ENCODE peak calls at places on chromosome 15, in six cellular contexts. One of them, this sample, is unnamed.

GRCh38 chr15:67573194-67573593 is 30.7 kb downstream of the MAP2K5 start:
- DNase-seq in aorta: no peak
- DNase-seq in choroid plexus epithelial cell: no peak
- DNase-seq in heart right ventricle: no peak
- DNase-seq in WERI-Rb-1: no peak
- DNase-seq in cardiac fibroblast: no peak
- DNase-seq in this sample: no peak

GRCh38 chr15:89780601-89781000 is 4.5 kb downstream of the MESP2 start:
- DNase-seq in choroid plexus epithelial cell: no peak
- DNase-seq in WERI-Rb-1: no peak
- DNase-seq in cardiac fibroblast: no peak
- DNase-seq in heart right ventricle: no peak
- DNase-seq in aorta: no peak
- DNase-seq in this sample: peak; percentile 56

GRCh38 chr15:89356634-89357298 is 22.1 kb upstream of the POLG start:
- DNase-seq in cardiac fibroblast: no peak
- DNase-seq in heart right ventricle: no peak
- DNase-seq in aorta: peak; percentile 35
- DNase-seq in WERI-Rb-1: peak; percentile 48
- DNase-seq in choroid plexus epithelial cell: peak; percentile 16
- DNase-seq in this sample: peak; percentile 93

GRCh38 chr15:58554758-58555157 is 123.0 kb downstream of the LIPC start:
- DNase-seq in cardiac fibroblast: no peak
- DNase-seq in WERI-Rb-1: no peak
- DNase-seq in choroid plexus epithelial cell: no peak
- DNase-seq in heart right ventricle: no peak
- DNase-seq in aorta: peak; percentile 62
- DNase-seq in this sample: no peak

GRCh38 chr15:81106560-81106959 is 27.5 kb upstream of the CFAP161 start:
- DNase-seq in choroid plexus epithelial cell: peak; percentile 89
- DNase-seq in WERI-Rb-1: peak; percentile 49
- DNase-seq in heart right ventricle: peak; percentile 47
- DNase-seq in cardiac fibroblast: peak; percentile 83
- DNase-seq in aorta: no peak
- DNase-seq in this sample: peak; percentile 92

GRCh38 chr15:52251144-52251860 is 44.3 kb downstream of the MYO5C start:
- DNase-seq in choroid plexus epithelial cell: no peak
- DNase-seq in aorta: no peak
- DNase-seq in cardiac fibroblast: no peak
- DNase-seq in heart right ventricle: no peak
- DNase-seq in WERI-Rb-1: no peak
- DNase-seq in this sample: no peak

GRCh38 chr15:69955240-69955894 is 142.3 kb downstream of the TLE3 start:
- DNase-seq in heart right ventricle: no peak
- DNase-seq in aorta: no peak
- DNase-seq in WERI-Rb-1: no peak
- DNase-seq in choroid plexus epithelial cell: no peak
- DNase-seq in cardiac fibroblast: no peak
- DNase-seq in this sample: no peak

GRCh38 chr15:51380999-51381806 is 39.7 kb downstream of the GLDN start:
- DNase-seq in choroid plexus epithelial cell: peak; percentile 89
- DNase-seq in heart right ventricle: peak; percentile 67
- DNase-seq in WERI-Rb-1: peak; percentile 73
- DNase-seq in cardiac fibroblast: peak; percentile 88
- DNase-seq in aorta: no peak
- DNase-seq in this sample: peak; percentile 92

GRCh38 chr15:25565470-25566264 is 126.8 kb upstream of the UBE3A start:
- DNase-seq in heart right ventricle: peak; percentile 30
- DNase-seq in aorta: no peak
- DNase-seq in WERI-Rb-1: no peak
- DNase-seq in cardiac fibroblast: no peak
- DNase-seq in choroid plexus epithelial cell: no peak
- DNase-seq in this sample: no peak

GRCh38 chr15:40150163-40150925 is 10.5 kb upstream of the BUB1B start:
- DNase-seq in WERI-Rb-1: no peak
- DNase-seq in choroid plexus epithelial cell: peak; percentile 32
- DNase-seq in aorta: no peak
- DNase-seq in cardiac fibroblast: peak; percentile 63
- DNase-seq in heart right ventricle: no peak
- DNase-seq in this sample: no peak

GRCh38 chr15:43249699-43250203 is 17.0 kb downstream of the TGM5 start:
- DNase-seq in choroid plexus epithelial cell: peak; percentile 96
- DNase-seq in aorta: no peak
- DNase-seq in WERI-Rb-1: no peak
- DNase-seq in cardiac fibroblast: peak; percentile 52
- DNase-seq in heart right ventricle: no peak
- DNase-seq in this sample: peak; percentile 96

GRCh38 chr15:42101861-42102260 is 7.5 kb upstream of the PLA2G4D start:
- DNase-seq in choroid plexus epithelial cell: peak; percentile 16
- DNase-seq in WERI-Rb-1: no peak
- DNase-seq in aorta: no peak
- DNase-seq in cardiac fibroblast: no peak
- DNase-seq in heart right ventricle: no peak
- DNase-seq in this sample: no peak

GRCh38 chr15:99644913-99645549 is 79.2 kb downstream of the MEF2A start:
- DNase-seq in WERI-Rb-1: no peak
- DNase-seq in choroid plexus epithelial cell: no peak
- DNase-seq in heart right ventricle: no peak
- DNase-seq in aorta: no peak
- DNase-seq in cardiac fibroblast: peak; percentile 10
- DNase-seq in this sample: no peak

GRCh38 chr15:41486286-41486685 is 7.4 kb upstream of the ITPKA start:
- DNase-seq in WERI-Rb-1: no peak
- DNase-seq in choroid plexus epithelial cell: no peak
- DNase-seq in cardiac fibroblast: no peak
- DNase-seq in heart right ventricle: no peak
- DNase-seq in aorta: no peak
- DNase-seq in this sample: peak; percentile 31

GRCh38 chr15:79212589-79213139 is 69.9 kb upstream of the ANKRD34C start:
- DNase-seq in cardiac fibroblast: no peak
- DNase-seq in choroid plexus epithelial cell: no peak
- DNase-seq in aorta: no peak
- DNase-seq in heart right ventricle: no peak
- DNase-seq in WERI-Rb-1: no peak
- DNase-seq in this sample: no peak

GRCh38 chr15:70795311-70795665 is 31.9 kb upstream of the UACA start:
- DNase-seq in choroid plexus epithelial cell: peak; percentile 96
- DNase-seq in aorta: no peak
- DNase-seq in heart right ventricle: no peak
- DNase-seq in WERI-Rb-1: no peak
- DNase-seq in cardiac fibroblast: peak; percentile 88
- DNase-seq in this sample: peak; percentile 87

DNA sequence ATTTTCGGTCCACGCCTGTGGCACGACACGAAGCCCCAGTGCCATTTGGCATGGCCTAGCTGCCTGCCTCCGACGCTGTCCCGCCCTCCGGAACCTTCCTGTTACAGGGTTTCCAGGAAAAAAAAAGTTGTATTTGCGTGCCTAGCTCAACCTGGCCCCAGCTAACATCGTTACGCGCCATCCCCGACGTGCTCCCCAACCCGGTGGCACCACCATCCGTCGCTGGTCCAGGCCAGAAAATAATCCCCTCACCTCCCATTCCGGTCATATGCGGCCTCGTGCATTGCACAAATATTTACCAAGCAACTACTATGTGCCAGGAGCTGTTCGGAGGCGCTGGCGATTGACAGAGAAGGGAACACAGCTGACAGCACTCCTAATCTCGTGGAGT is 1.4 kb upstream of the CYP1A1 start:
- DNase-seq in aorta: no peak
- DNase-seq in heart right ventricle: no peak
- DNase-seq in choroid plexus epithelial cell: no peak
- DNase-seq in cardiac fibroblast: no peak
- DNase-seq in WERI-Rb-1: no peak
- DNase-seq in this sample: peak; percentile 78
- H3K4me3 ChIP-seq in aorta: peak overlapping the region; percentile 66
- H3K4me3 ChIP-seq in heart right ventricle: peak overlapping the region; percentile 42
- H3K4me3 ChIP-seq in choroid plexus epithelial cell: peak overlapping the region; percentile 47
- H3K4me3 ChIP-seq in cardiac fibroblast: peak overlapping the region; percentile 28
- H3K4me3 ChIP-seq in WERI-Rb-1: peak overlapping the region; percentile 69
- H3K4me3 ChIP-seq in this sample: peak overlapping the region; percentile 65

DNA sequence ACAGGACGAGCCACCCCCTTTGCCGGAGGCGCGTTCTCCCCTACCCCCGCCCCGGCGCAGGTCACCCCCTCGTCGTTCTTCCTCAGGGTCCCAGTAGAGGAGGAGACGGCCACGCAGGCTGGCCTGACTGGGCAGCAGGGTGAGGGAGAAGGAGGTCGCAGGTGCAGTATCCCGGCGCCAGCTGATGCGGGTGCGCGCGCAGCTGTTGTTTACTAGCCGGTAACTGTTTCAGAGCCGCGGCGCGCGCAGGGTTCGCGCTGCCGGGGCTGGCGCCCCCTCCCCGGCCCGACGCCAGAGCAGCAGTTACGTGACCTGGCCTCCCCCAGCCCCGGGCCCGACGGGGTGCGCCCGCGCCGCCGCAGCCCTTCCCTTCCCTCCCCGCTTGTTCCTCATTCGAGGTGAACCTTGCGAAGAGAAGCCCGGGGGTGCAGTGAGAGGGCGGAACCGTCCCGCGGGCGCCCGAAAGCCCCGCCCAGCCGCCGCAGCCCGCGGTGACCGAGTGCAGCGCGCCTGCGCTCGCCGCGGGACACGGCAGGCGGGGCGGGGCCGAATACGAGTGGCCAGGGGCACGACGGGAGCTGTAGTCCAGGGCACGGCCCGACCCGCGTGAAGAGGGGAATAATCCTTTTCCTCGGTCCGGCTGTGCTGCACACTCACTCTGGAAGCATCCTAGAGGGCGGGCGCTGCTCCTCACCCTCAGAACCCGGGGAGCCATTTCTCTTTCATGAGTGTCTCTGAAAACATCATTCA is at the start of gene SLC12A6:
- DNase-seq in aorta: peak; percentile 97
- DNase-seq in choroid plexus epithelial cell: peak; percentile 92
- DNase-seq in cardiac fibroblast: peak; percentile 91
- DNase-seq in heart right ventricle: peak; percentile 89
- DNase-seq in WERI-Rb-1: peak; percentile 95
- DNase-seq in this sample: peak; percentile 98
- H3K4me3 ChIP-seq in aorta: peak within 1 kb of the TSS; percentile 84
- H3K4me3 ChIP-seq in choroid plexus epithelial cell: peak within 1 kb of the TSS; percentile 94
- H3K4me3 ChIP-seq in cardiac fibroblast: peak within 1 kb of the TSS; percentile 95
- H3K4me3 ChIP-seq in heart right ventricle: peak within 1 kb of the TSS; percentile 94
- H3K4me3 ChIP-seq in WERI-Rb-1: peak within 1 kb of the TSS; percentile 75
- H3K4me3 ChIP-seq in this sample: peak within 1 kb of the TSS; percentile 99

GRCh38 chr15:61415617-61416120 is 186.6 kb upstream of the RORA start:
- DNase-seq in choroid plexus epithelial cell: no peak
- DNase-seq in heart right ventricle: no peak
- DNase-seq in WERI-Rb-1: no peak
- DNase-seq in aorta: no peak
- DNase-seq in cardiac fibroblast: no peak
- DNase-seq in this sample: no peak

GRCh38 chr15:61410656-61411055 is 181.6 kb upstream of the RORA start:
- DNase-seq in heart right ventricle: no peak
- DNase-seq in choroid plexus epithelial cell: no peak
- DNase-seq in cardiac fibroblast: no peak
- DNase-seq in WERI-Rb-1: no peak
- DNase-seq in aorta: no peak
- DNase-seq in this sample: no peak

DNA sequence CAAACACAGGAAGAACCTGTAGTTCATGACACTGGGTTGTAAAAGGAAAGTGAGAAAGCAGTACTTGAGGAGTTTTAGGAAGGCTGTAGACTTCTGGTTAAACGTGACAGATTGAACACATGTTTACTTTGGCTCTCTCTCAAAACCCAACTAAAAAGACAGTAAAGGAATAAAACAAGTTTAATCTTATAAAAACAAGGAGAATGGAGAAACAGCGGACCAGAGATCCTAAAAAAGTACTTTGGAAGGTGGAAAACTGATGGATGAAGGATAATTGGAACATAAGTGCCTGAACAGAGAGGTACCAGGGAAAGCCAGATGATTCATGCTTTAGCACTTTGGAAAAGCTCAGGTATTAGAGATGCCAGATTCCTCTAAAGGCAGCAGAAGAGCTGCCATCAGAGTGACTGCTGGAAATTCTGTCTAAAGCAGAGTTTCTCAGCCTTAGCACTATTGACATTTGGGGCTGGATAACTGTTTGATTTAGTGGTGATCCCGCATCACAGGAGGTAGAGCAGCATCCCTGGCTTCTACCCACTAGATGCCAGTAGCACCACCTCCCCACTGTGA is 182.9 kb upstream of the RORA start:
- DNase-seq in heart right ventricle: no peak
- DNase-seq in cardiac fibroblast: no peak
- DNase-seq in aorta: no peak
- DNase-seq in WERI-Rb-1: no peak
- DNase-seq in choroid plexus epithelial cell: peak; percentile 9
- DNase-seq in this sample: no peak
- H3K4me3 ChIP-seq in heart right ventricle: no peak overlapping the region
- H3K4me3 ChIP-seq in cardiac fibroblast: no peak overlapping the region
- H3K4me3 ChIP-seq in aorta: no peak overlapping the region
- H3K4me3 ChIP-seq in WERI-Rb-1: no peak overlapping the region
- H3K4me3 ChIP-seq in choroid plexus epithelial cell: no peak overlapping the region
- H3K4me3 ChIP-seq in this sample: no peak overlapping the region

GRCh38 chr15:34101366-34102174 is at the start of the genes EMC7 and PGBD4:
- DNase-seq in cardiac fibroblast: peak; percentile 100
- DNase-seq in choroid plexus epithelial cell: peak; percentile 100
- DNase-seq in aorta: peak; percentile 100
- DNase-seq in heart right ventricle: peak; percentile 99
- DNase-seq in WERI-Rb-1: peak; percentile 99
- DNase-seq in this sample: peak; percentile 91

GRCh38 chr15:34102175-34102925 is 467 bp downstream of the PGBD4 start:
- DNase-seq in WERI-Rb-1: no peak
- DNase-seq in cardiac fibroblast: no peak
- DNase-seq in aorta: no peak
- DNase-seq in choroid plexus epithelial cell: peak; percentile 4
- DNase-seq in heart right ventricle: no peak
- DNase-seq in this sample: no peak

GRCh38 chr15:34099914-34100313 is 1.7 kb downstream of the EMC7 start:
- DNase-seq in choroid plexus epithelial cell: no peak
- DNase-seq in heart right ventricle: no peak
- DNase-seq in aorta: no peak
- DNase-seq in cardiac fibroblast: no peak
- DNase-seq in WERI-Rb-1: no peak
- DNase-seq in this sample: no peak
- H3K4me3 ChIP-seq in choroid plexus epithelial cell: no peak overlapping the region
- H3K4me3 ChIP-seq in heart right ventricle: no peak overlapping the region
- H3K4me3 ChIP-seq in aorta: no peak overlapping the region
- H3K4me3 ChIP-seq in cardiac fibroblast: no peak overlapping the region
- H3K4me3 ChIP-seq in WERI-Rb-1: no peak overlapping the region
- H3K4me3 ChIP-seq in this sample: no peak overlapping the region

DNA sequence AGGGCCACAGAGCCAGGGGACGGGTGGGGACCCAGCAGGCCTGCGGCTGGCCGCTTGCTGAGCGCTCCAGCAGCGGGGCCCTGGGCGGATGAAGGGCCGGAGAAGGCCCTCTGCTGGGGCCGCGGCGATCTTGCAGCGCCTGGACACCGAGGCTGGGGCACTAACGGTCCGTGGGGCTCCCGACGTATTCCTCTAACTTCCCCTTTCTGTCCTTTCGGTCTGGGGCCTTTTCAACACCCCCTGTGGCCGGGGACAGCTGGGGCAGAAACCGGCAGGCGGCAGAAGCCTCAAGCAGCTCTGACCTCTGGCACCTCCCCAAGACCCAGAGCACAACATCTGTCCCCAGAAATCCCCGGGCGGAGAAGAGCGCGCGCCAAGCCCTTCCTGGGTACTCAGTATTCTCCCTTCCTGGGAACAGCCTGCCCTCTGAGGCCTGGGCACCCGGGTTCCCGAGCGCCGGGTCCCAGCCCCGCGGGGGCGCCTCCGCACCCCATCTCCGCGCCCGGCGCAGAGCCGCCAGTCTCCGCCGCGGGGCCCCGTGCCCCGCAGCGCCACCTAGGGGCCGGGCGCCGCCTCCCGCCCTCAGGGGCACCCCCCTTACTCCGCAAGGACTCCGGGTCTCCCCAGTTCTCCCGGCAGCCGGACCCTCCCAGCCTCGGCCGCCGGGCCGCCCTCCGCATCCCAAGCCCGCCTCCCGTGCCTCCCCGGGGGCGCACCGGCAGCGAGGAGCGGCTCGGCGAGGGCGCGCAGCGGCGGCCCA is 587 bp upstream of the SLCO3A1 start:
- DNase-seq in heart right ventricle: peak; percentile 83
- DNase-seq in WERI-Rb-1: peak; percentile 16
- DNase-seq in choroid plexus epithelial cell: peak; percentile 18
- DNase-seq in cardiac fibroblast: peak; percentile 77
- DNase-seq in aorta: peak; percentile 90
- DNase-seq in this sample: peak; percentile 99
- H3K4me3 ChIP-seq in heart right ventricle: peak overlapping the region; percentile 71
- H3K4me3 ChIP-seq in WERI-Rb-1: no peak overlapping the region
- H3K4me3 ChIP-seq in choroid plexus epithelial cell: peak overlapping the region; percentile 38
- H3K4me3 ChIP-seq in cardiac fibroblast: peak overlapping the region; percentile 69
- H3K4me3 ChIP-seq in aorta: peak overlapping the region; percentile 93
- H3K4me3 ChIP-seq in this sample: peak overlapping the region; percentile 83

This sample was measured in osteoblast.